ENCODE peak calls at places on chromosomes 2 and 18, in five cellular contexts. O is T-helper 2 cell, I is NCI-H1048, Z is small intestine, R is SK-N-MC. F is an unnamed sample.

GRCh38 chr2:234705108-234705507 is 208.2 kb upstream of the ARL4C start:
- DNase-seq in R (no peak), Z (no peak), O (no peak), I (no peak), F (no peak)

GRCh38 chr2:9201185-9201891 is 5.3 kb upstream of the ASAP2 start:
- DNase-seq in Z (no peak), O (no peak), I (no peak), R (no peak), F (no peak)

GRCh38 chr18:54388203-54389142 is 30.8 kb downstream of the C18orf54 start:
- DNase-seq in Z (peak), O (no peak), I (no peak), R (no peak), F (peak)

GRCh38 chr2:144701259-144701658 is 181.3 kb upstream of the ZEB2 start:
- DNase-seq in I (no peak), O (no peak), Z (no peak), R (no peak), F (no peak)

GRCh38 chr2:206379321-206379720 is 64.0 kb upstream of the ADAM23 start:
- DNase-seq in R (no peak), Z (no peak), I (no peak), O (no peak), F (no peak)

GRCh38 chr2:197804049-197804757 is at the start of gene PLCL1:
- DNase-seq in O (peak), R (no peak), I (peak), Z (peak), F (peak)

GRCh38 chr2:196925768-196926561 is 542 bp downstream of the PGAP1 start:
- DNase-seq in O (no peak), R (no peak), I (no peak), Z (peak), F (peak)

GRCh38 chr2:660477-661214 is 16.6 kb downstream of the TMEM18 start:
- DNase-seq in Z (no peak), I (no peak), R (no peak), O (no peak), F (no peak)

GRCh38 chr2:61151434-61151833 is 10.6 kb upstream of the C2orf74 start:
- DNase-seq in O (no peak), R (no peak), Z (no peak), I (no peak), F (no peak)

GRCh38 chr2:127275356-127275755 is 18.6 kb downstream of the ERCC3 start:
- DNase-seq in O (no peak), Z (no peak), I (no peak), R (no peak), F (no peak)

GRCh38 chr2:219661955-219662395 is 34.5 kb downstream of the SLC4A3 start:
- DNase-seq in R (no peak), Z (no peak), O (no peak), I (no peak), F (no peak)

GRCh38 chr2:88016948-88017779 is 817 bp upstream of the RNU2-63P start:
- DNase-seq in O (peak), I (no peak), Z (no peak), R (no peak), F (peak)

GRCh38 chr2:105977807-105978206 is 216.3 kb downstream of the UXS1 start:
- DNase-seq in Z (no peak), R (no peak), I (no peak), O (no peak), F (no peak)

GRCh38 chr2:236626391-236627150 is 56.9 kb downstream of the ACKR3 start:
- DNase-seq in Z (no peak), R (no peak), I (no peak), O (no peak), F (no peak)

GRCh38 chr2:714005-714741 is 37.0 kb upstream of the TMEM18 start:
- DNase-seq in Z (peak), R (no peak), O (no peak), I (peak), F (peak)

GRCh38 chr2:86794866-86795265 is 4.2 kb upstream of the CD8A start:
- DNase-seq in I (no peak), Z (peak), O (no peak), R (no peak), F (no peak)

GRCh38 chr2:210169871-210170441 is 1.3 kb downstream of the KANSL1L start:
- DNase-seq in R (no peak), O (no peak), Z (peak), I (no peak), F (no peak)

GRCh38 chr18:62935994-62936393 is 220.7 kb downstream of the PHLPP1 start:
- DNase-seq in R (no peak), Z (no peak), O (no peak), I (no peak), F (no peak)

GRCh38 chr18:2906522-2907458 is 60.0 kb downstream of the EMILIN2 start:
- DNase-seq in O (peak), I (no peak), R (no peak), Z (peak), F (peak)

GRCh38 chr2:237722616-237723015 is 76.0 kb upstream of the RBM44 start:
- DNase-seq in Z (no peak), O (no peak), I (no peak), R (no peak), F (no peak)

GRCh38 chr2:176852667-176853066 is 359.9 kb upstream of the HNRNPA3 start:
- DNase-seq in O (no peak), I (no peak), Z (peak), R (no peak), F (no peak)

GRCh38 chr18:38350141-38350540 is 784.5 kb upstream of the CELF4 start:
- DNase-seq in I (no peak), O (no peak), R (no peak), Z (no peak), F (no peak)

GRCh38 chr2:11640132-11640531 is 29.9 kb downstream of the NTSR2 start:
- DNase-seq in R (no peak), Z (no peak), I (no peak), O (no peak), F (no peak)

GRCh38 chr2:207828361-207829057 is 58.8 kb upstream of the FZD5 start:
- DNase-seq in Z (peak), I (no peak), O (no peak), R (no peak), F (peak)

GRCh38 chr2:239049421-239050251 is 201.8 kb downstream of the TWIST2 start:
- DNase-seq in Z (no peak), O (no peak), R (no peak), I (no peak), F (no peak)

GRCh38 chr18:23779696-23780303 is 90.5 kb downstream of the LAMA3 start:
- DNase-seq in Z (no peak), O (no peak), R (no peak), I (no peak), F (no peak)

GRCh38 chr2:240060977-240061591 is 7.8 kb upstream of the OR6B3 start:
- DNase-seq in Z (peak), O (no peak), I (peak), R (peak), F (peak)

GRCh38 chr2:183532514-183532913 is 408.3 kb downstream of the NUP35 start:
- DNase-seq in R (no peak), Z (no peak), O (no peak), I (no peak), F (no peak)

GRCh38 chr2:102736174-102736606 is 25.6 kb upstream of the TMEM182 start:
- DNase-seq in I (no peak), O (no peak), R (no peak), Z (peak), F (peak)

GRCh38 chr2:225120175-225120574 is 77.9 kb upstream of the DOCK10 start:
- DNase-seq in O (no peak), R (no peak), Z (no peak), I (no peak), F (no peak)

GRCh38 chr2:28956890-28957289 is 24.2 kb upstream of the TOGARAM2 start:
- DNase-seq in Z (no peak), I (no peak), R (no peak), O (no peak), F (no peak)

GRCh38 chr2:16171425-16171920 is 231.1 kb downstream of the MYCN start:
- DNase-seq in O (no peak), Z (no peak), R (no peak), I (no peak), F (no peak)

GRCh38 chr2:42108852-42109251 is 60.3 kb upstream of the EML4 start:
- DNase-seq in R (no peak), Z (no peak), I (no peak), O (no peak), F (no peak)

GRCh38 chr18:35618703-35619102 is 37.2 kb downstream of the GALNT1 start:
- DNase-seq in I (no peak), O (no peak), R (no peak), Z (no peak), F (no peak)

GRCh38 chr2:234102112-234102511 is 51.6 kb downstream of the SPP2 start:
- DNase-seq in R (no peak), I (no peak), Z (peak), O (no peak), F (no peak)

GRCh38 chr2:168392031-168392430 is 64.0 kb upstream of the CERS6 start:
- DNase-seq in Z (no peak), O (no peak), I (no peak), R (no peak), F (no peak)

GRCh38 chr2:106944220-106944619 is 58.3 kb upstream of the ST6GAL2 start:
- DNase-seq in R (no peak), Z (no peak), I (no peak), O (no peak), F (no peak)

GRCh38 chr18:71797554-71797953 is 746.6 kb downstream of the CBLN2 start:
- DNase-seq in R (no peak), O (no peak), Z (no peak), I (no peak), F (no peak)